ENCODE peak calls at places on chromosomes 11 and 22, in ten cellular contexts. M is colonic mucosa, Q is Panc1, D is lung, E is transverse colon, J is lower leg skin, B is OCI-LY7, A is IMR-90, P is coronary artery, C is keratinocyte. S is an unnamed sample.

GRCh38 chr11:94800394-94800793 is 32.2 kb downstream of the AMOTL1 start:
- DNase-seq in C (no peak), Q (no peak), D (no peak), A (no peak), E (no peak), J (peak), M (peak), P (no peak), B (no peak), S (no peak)

GRCh38 chr22:20009582-20010306 is 6.9 kb downstream of the ARVCF start:
- DNase-seq in J (no peak), Q (no peak), M (no peak), D (no peak), B (no peak), P (no peak), C (no peak), A (no peak), E (no peak), S (no peak)

GRCh38 chr11:129731316-129731715 is 84.3 kb upstream of the TMEM45B start:
- DNase-seq in B (no peak), M (no peak), E (no peak), J (peak), C (peak), D (no peak), Q (no peak), A (no peak), P (no peak), S (no peak)

GRCh38 chr11:80873309-80873999 is 1432.6 kb upstream of the TENM4 start:
- DNase-seq in E (no peak), D (no peak), M (no peak), A (no peak), C (no peak), P (no peak), Q (peak), J (no peak), B (no peak), S (peak)

GRCh38 chr22:46169628-46170027 is 19.3 kb downstream of the PPARA start:
- DNase-seq in A (no peak), D (no peak), Q (no peak), M (no peak), J (no peak), P (no peak), B (no peak), E (no peak), C (no peak), S (no peak)

GRCh38 chr22:24023204-24023789 is 12.2 kb downstream of the CABIN1 start:
- DNase-seq in B (no peak), C (no peak), E (no peak), A (no peak), J (no peak), Q (no peak), P (no peak), D (no peak), M (no peak), S (no peak)

GRCh38 chr22:28021998-28022660 is 103.1 kb upstream of the PITPNB start:
- DNase-seq in A (no peak), B (no peak), E (no peak), M (peak), D (no peak), Q (no peak), C (no peak), P (no peak), J (peak), S (no peak)

GRCh38 chr11:94922675-94923347 is 50.5 kb downstream of the CWC15 start:
- DNase-seq in A (no peak), D (no peak), P (no peak), J (no peak), Q (no peak), E (no peak), B (peak), C (no peak), M (no peak), S (no peak)

GRCh38 chr11:12827929-12828812 is 153.9 kb downstream of the TEAD1 start:
- DNase-seq in C (no peak), B (peak), M (peak), E (peak), A (peak), D (no peak), Q (no peak), P (no peak), J (peak), S (peak)

GRCh38 chr11:117907276-117908110 is 21.7 kb downstream of the TMPRSS13 start:
- DNase-seq in M (peak), Q (peak), B (peak), J (peak), D (peak), P (peak), E (peak), A (peak), C (peak), S (peak)

GRCh38 chr11:66857234-66857926 is 516 bp downstream of the LRFN4 start:
- DNase-seq in B (no peak), M (no peak), A (no peak), D (no peak), C (no peak), J (no peak), P (no peak), E (no peak), Q (no peak), S (no peak)

GRCh38 chr22:47328550-47329243 is 566.2 kb downstream of the TBC1D22A start:
- DNase-seq in E (no peak), M (no peak), D (no peak), Q (no peak), C (peak), B (no peak), P (no peak), J (peak), A (peak), S (no peak)

GRCh38 chr11:3010521-3011275 is 18.6 kb upstream of the NAP1L4 start:
- DNase-seq in D (no peak), Q (no peak), J (no peak), C (no peak), P (no peak), B (no peak), A (no peak), E (no peak), M (no peak), S (no peak)

GRCh38 chr11:74675761-74676160 is 55.5 kb downstream of the CHRDL2 start:
- DNase-seq in P (no peak), J (no peak), A (no peak), E (no peak), B (no peak), C (no peak), Q (no peak), D (no peak), M (no peak), S (no peak)

GRCh38 chr11:73795925-73796632 is 8.4 kb downstream of the MRPL48 start:
- DNase-seq in M (no peak), J (no peak), A (no peak), D (no peak), Q (no peak), P (no peak), E (no peak), C (no peak), B (no peak), S (no peak)

GRCh38 chr11:15309296-15309695 is 194.6 kb downstream of the INSC start:
- DNase-seq in M (no peak), P (no peak), D (no peak), Q (no peak), E (no peak), B (no peak), J (no peak), C (no peak), A (no peak), S (no peak)

GRCh38 chr11:76838422-76839068 is 22.2 kb upstream of the ACER3 start:
- DNase-seq in C (no peak), B (no peak), Q (no peak), E (no peak), D (no peak), J (no peak), M (peak), A (no peak), P (no peak), S (no peak)

GRCh38 chr11:67160872-67161783 is 42.1 kb downstream of the KDM2A start:
- DNase-seq in Q (no peak), A (peak), C (no peak), B (no peak), J (no peak), D (no peak), E (no peak), M (no peak), P (no peak), S (no peak)

GRCh38 chr11:86896486-86896885 is 58.7 kb downstream of the FZD4 start:
- DNase-seq in Q (no peak), E (no peak), C (no peak), P (no peak), M (no peak), J (no peak), B (no peak), A (peak), D (no peak), S (no peak)

GRCh38 chr22:37270928-37271650 is 11.2 kb upstream of the CYTH4 start:
- DNase-seq in B (no peak), C (no peak), D (no peak), A (peak), E (no peak), P (no peak), Q (no peak), M (no peak), J (no peak), S (no peak)

GRCh38 chr11:62542750-62543567 is 3.6 kb downstream of the AHNAK start:
- DNase-seq in D (peak), C (no peak), M (peak), B (peak), E (peak), A (peak), J (peak), Q (no peak), P (no peak), S (no peak)

GRCh38 chr11:19241260-19242183 is 777 bp upstream of the E2F8 start:
- DNase-seq in P (no peak), Q (no peak), A (no peak), B (peak), E (peak), J (no peak), M (peak), C (no peak), D (no peak), S (no peak)

GRCh38 chr11:87239001-87239400 is 201.3 kb downstream of the TMEM135 start:
- DNase-seq in J (no peak), P (no peak), Q (no peak), M (no peak), C (no peak), D (no peak), B (no peak), A (no peak), E (no peak), S (no peak)

GRCh38 chr22:24175160-24175808 is 6.0 kb upstream of the SUSD2 start:
- DNase-seq in D (peak), B (peak), C (no peak), A (peak), Q (no peak), P (peak), J (peak), M (peak), E (peak), S (no peak)

GRCh38 chr22:30224161-30224857 is 22.2 kb downstream of the LIF start:
- DNase-seq in D (no peak), M (no peak), E (no peak), B (no peak), J (no peak), P (no peak), A (no peak), Q (no peak), C (peak), S (no peak)

GRCh38 chr11:116194156-116194904 is 578.5 kb downstream of the BUD13 start:
- DNase-seq in P (no peak), E (no peak), J (no peak), C (no peak), Q (no peak), A (no peak), B (no peak), M (no peak), D (no peak), S (no peak)

GRCh38 chr11:74749965-74750296 is 1.3 kb downstream of the RNF169 start:
- DNase-seq in J (no peak), D (no peak), M (no peak), P (no peak), B (peak), E (no peak), Q (no peak), C (no peak), A (no peak), S (no peak)

GRCh38 chr11:16047073-16047472 is 309.3 kb downstream of the SOX6 start:
- DNase-seq in C (no peak), B (no peak), D (no peak), P (no peak), Q (no peak), M (no peak), E (no peak), A (no peak), J (no peak), S (no peak)

GRCh38 chr11:119367661-119368120 is 13.8 kb downstream of the USP2 start:
- DNase-seq in Q (no peak), B (peak), C (no peak), P (no peak), J (no peak), A (no peak), M (peak), D (no peak), E (no peak), S (no peak)

GRCh38 chr22:24095816-24096215 is 84.7 kb downstream of the CABIN1 start:
- DNase-seq in B (no peak), D (no peak), C (no peak), J (peak), A (no peak), P (peak), M (no peak), E (no peak), Q (no peak), S (no peak)

GRCh38 chr11:35654711-35655110 is 7.9 kb upstream of the TRIM44 start:
- DNase-seq in C (no peak), P (no peak), J (no peak), E (no peak), A (no peak), Q (no peak), B (no peak), D (no peak), M (no peak), S (no peak)

GRCh38 chr11:82996966-82997606 is 74.6 kb downstream of the RAB30 start:
- DNase-seq in A (no peak), M (peak), C (no peak), P (no peak), Q (no peak), B (peak), E (peak), D (no peak), J (no peak), S (peak)

GRCh38 chr22:28051787-28052356 is 132.8 kb upstream of the PITPNB start:
- DNase-seq in P (no peak), E (peak), B (peak), A (peak), C (peak), D (peak), J (no peak), Q (peak), M (peak), S (no peak)

GRCh38 chr11:42422094-42422493 is 889.7 kb upstream of the API5 start:
- DNase-seq in D (no peak), C (no peak), M (no peak), P (no peak), A (no peak), Q (no peak), J (no peak), E (no peak), B (no peak), S (no peak)

GRCh38 chr11:75938543-75938942 is 123.5 kb downstream of the UVRAG start:
- DNase-seq in M (no peak), P (no peak), E (no peak), A (peak), D (no peak), C (no peak), Q (no peak), B (no peak), J (no peak), S (no peak)

GRCh38 chr11:99351620-99352019 is 330.9 kb downstream of the CNTN5 start:
- DNase-seq in Q (no peak), A (peak), D (no peak), E (no peak), P (no peak), C (no peak), M (no peak), J (no peak), B (no peak), S (no peak)

GRCh38 chr11:66309475-66309874 is 7.4 kb downstream of the CD248 start:
- DNase-seq in Q (no peak), P (no peak), A (no peak), B (no peak), M (no peak), J (no peak), E (no peak), C (no peak), D (no peak), S (no peak)

GRCh38 chr11:57778318-57779037 is 16.9 kb downstream of the CTNND1 start:
- DNase-seq in J (peak), Q (peak), E (peak), M (peak), P (peak), B (no peak), C (peak), D (peak), A (peak), S (no peak)

GRCh38 chr22:18966748-18967147 is 30.7 kb upstream of the PRODH start:
- DNase-seq in J (no peak), P (no peak), C (no peak), E (no peak), D (no peak), Q (no peak), M (no peak), A (no peak), B (no peak), S (no peak)

DNA sequence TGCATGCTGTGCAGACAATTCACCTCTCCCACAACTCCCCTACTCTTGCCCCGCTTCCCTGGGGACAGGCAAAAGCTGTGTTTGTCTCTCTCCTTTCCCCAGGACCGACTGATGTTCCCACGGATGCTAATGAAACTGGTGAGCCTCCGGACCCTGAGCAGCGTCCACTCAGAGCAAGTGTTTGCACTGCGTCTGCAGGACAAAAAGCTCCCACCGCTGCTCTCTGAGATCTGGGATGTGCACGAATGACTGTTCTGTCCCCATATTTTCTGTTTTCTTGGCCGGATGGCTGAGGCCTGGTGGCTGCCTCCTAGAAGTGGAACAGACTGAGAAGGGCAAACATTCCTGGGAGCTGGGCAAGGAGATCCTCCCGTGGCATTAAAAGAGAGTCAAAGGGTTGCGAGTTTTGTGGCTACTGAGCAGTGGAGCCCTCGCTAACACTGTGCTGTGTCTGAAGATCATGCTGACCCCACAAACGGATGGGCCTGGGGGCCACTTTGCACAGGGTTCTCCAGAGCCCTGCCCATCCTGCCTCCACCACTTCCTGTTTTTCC is 1.4 kb upstream of the MADD start:
- DNase-seq in C (no peak), A (no peak), E (no peak), M (no peak), P (no peak), J (no peak), B (no peak), Q (no peak), D (no peak), S (no peak)
- TF ChIP-seq CTCF in C (no peak), A (no peak), E (no peak), M (no peak), P (no peak), J (no peak), B (no peak), Q (no peak), D (no peak), S (no peak)

DNA sequence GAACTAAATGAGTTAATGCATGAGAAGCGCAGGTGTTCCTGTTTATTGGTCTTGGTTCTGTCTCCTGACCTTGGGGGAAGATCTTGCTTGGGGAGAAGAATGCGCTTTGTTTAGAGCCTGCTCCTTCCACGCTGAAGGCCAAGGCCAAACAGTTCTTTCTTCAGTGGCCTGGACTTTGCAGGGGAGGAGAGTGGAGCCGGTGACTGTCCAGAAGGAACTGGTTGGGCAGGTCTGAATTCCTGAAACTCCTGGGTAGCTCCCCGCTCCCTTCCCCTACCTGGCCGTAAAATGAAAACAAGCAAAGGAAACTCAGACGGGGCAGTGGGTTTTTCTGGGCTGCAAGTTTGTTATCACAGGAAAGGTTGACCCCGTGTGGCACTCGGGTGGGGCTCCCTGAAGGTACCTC is 3.6 kb downstream of the ARHGAP8 start:
- DNase-seq in E (peak), D (peak), A (no peak), J (no peak), P (no peak), C (no peak), B (no peak), M (peak), Q (no peak), S (no peak)
- H3K4me3 ChIP-seq in E (no peak), D (no peak), A (no peak), J (no peak), P (no peak), C (peak), B (no peak), M (no peak), Q (no peak), S (no peak)

GRCh38 chr11:830295-831131 is 2.2 kb upstream of the CD151 start:
- DNase-seq in D (peak), B (peak), Q (no peak), C (no peak), P (no peak), A (no peak), M (peak), E (peak), J (no peak), S (no peak)

GRCh38 chr11:828501-829115 is 889 bp downstream of the CRACR2B start:
- DNase-seq in P (no peak), B (no peak), E (no peak), A (no peak), D (no peak), M (no peak), J (no peak), C (no peak), Q (no peak), S (no peak)

GRCh38 chr11:829946-830294 is 2.2 kb downstream of the CRACR2B start:
- DNase-seq in J (no peak), P (no peak), A (no peak), D (no peak), B (no peak), C (no peak), M (no peak), E (no peak), Q (no peak), S (no peak)

GRCh38 chr11:827861-828167 is at the start of gene CRACR2B:
- DNase-seq in E (peak), D (no peak), J (no peak), P (no peak), B (no peak), Q (no peak), A (no peak), C (no peak), M (peak), S (no peak)

GRCh38 chr11:829116-829945 is 1.6 kb downstream of the CRACR2B start:
- DNase-seq in A (no peak), M (peak), P (no peak), J (no peak), E (peak), C (no peak), B (no peak), D (peak), Q (no peak), S (no peak)
- TF ChIP-seq CTCF in A (no peak), M (no peak), P (no peak), J (no peak), E (no peak), C (no peak), B (no peak), D (no peak), Q (no peak), S (no peak)

GRCh38 chr11:26507229-26507628 is 64.8 kb downstream of the MUC15 start:
- DNase-seq in E (no peak), P (no peak), B (no peak), J (no peak), D (no peak), Q (no peak), C (no peak), M (no peak), A (no peak), S (no peak)
- H3K4me3 ChIP-seq in E (no peak), P (no peak), B (no peak), J (no peak), D (no peak), Q (no peak), C (no peak), M (no peak), A (no peak), S (no peak)

DNA sequence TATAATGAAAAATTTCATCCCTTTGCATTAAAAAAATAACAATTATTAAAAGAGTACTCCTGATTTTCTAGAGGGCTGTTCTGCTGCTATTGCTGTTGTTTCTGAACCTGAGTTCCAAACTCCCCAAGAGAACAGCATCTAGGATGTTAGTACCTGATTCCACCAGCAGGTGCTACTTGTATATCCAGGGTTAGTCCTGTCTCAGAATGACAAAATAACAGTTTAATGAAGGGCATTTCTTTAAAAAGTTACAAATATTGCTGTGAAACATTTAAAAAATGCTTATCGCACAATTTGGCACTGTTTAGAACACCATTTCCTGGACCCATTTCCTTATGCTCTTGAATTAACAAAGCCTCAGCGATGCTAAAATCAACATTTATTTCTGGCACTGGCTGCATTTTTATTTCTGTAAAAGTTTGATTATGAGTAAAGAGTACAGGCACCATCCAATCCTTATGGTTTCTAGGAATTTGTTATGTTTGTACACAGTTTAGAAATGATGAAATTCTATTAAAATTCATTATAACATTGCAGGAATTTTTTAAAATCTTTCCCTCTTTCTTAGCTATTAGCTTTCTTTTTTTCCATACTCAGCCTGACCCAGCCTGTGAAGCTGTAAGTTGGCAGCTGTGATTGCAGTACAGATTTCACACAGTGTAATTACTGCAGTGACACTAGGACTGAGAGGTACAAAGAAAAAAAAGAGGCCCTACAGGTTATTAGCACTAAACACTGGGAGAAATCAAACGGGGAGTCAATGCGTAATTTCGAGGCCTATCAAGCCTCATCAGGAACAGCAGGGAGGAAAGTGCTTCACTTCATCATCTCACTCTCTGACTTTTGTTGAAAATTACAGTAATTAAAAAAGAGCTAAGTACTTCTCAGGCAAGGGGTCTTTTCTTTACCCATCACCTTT is 208.8 kb downstream of the DCDC1 start:
- DNase-seq in M (no peak), C (peak), Q (no peak), E (no peak), J (no peak), D (no peak), B (peak), P (no peak), A (no peak), S (no peak)
- TF ChIP-seq CTCF in M (no peak), C (peak), Q (peak), E (no peak), J (no peak), D (no peak), B (peak), P (no peak), A (no peak), S (peak)

S was measured in GM12864.